ENCODE peak calls at places on chromosomes 2 and 18, in eight cellular contexts. W is AG09309, B is kidney, G is astrocyte of the spinal cord, Q is K562, K is left ventricle myocardium inferior, Y is HFF-Myc, E is AG04449. X is an unnamed sample.

GRCh38 chr2:31051213-31052185 is 86.7 kb downstream of the GALNT14 start:
- DNase-seq in W (no peak), B (no peak), G (no peak), Q (no peak), K (no peak), Y (no peak), E (no peak), X (no peak)

GRCh38 chr2:216372761-216373291 is 543 bp upstream of the MARCHF4 start:
- DNase-seq in W (no peak), B (no peak), G (peak), Q (no peak), K (no peak), Y (no peak), E (peak), X (no peak)

GRCh38 chr2:109028280-109028679 is 39.3 kb upstream of the EDAR start:
- DNase-seq in W (no peak), B (no peak), G (no peak), Q (no peak), K (no peak), Y (no peak), E (no peak), X (no peak)

GRCh38 chr18:74623047-74623816 is 25.6 kb downstream of the ZNF407 start:
- DNase-seq in W (no peak), B (no peak), G (no peak), Q (no peak), K (no peak), Y (no peak), E (no peak), X (no peak)

GRCh38 chr2:74881626-74882298 is 47.8 kb downstream of the HK2 start:
- DNase-seq in W (no peak), B (no peak), G (no peak), Q (no peak), K (no peak), Y (no peak), E (no peak), X (no peak)

GRCh38 chr18:34661464-34662087 is 48.5 kb upstream of the DTNA start:
- DNase-seq in W (no peak), B (no peak), G (peak), Q (peak), K (no peak), Y (peak), E (no peak), X (peak)

GRCh38 chr18:77070627-77071026 is 62.0 kb downstream of the MBP start:
- DNase-seq in W (no peak), B (no peak), G (no peak), Q (no peak), K (no peak), Y (no peak), E (no peak), X (no peak)

GRCh38 chr2:11123856-11124759 is 31.2 kb upstream of the SLC66A3 start:
- DNase-seq in W (no peak), B (no peak), G (peak), Q (peak), K (peak), Y (no peak), E (no peak), X (no peak)

GRCh38 chr2:64361151-64361938 is 92.6 kb upstream of the LGALSL start:
- DNase-seq in W (no peak), B (no peak), G (no peak), Q (no peak), K (no peak), Y (no peak), E (no peak), X (no peak)

GRCh38 chr18:55918449-55918848 is 330.5 kb upstream of the TCF4 start:
- DNase-seq in W (no peak), B (no peak), G (peak), Q (no peak), K (no peak), Y (peak), E (no peak), X (no peak)

GRCh38 chr2:72937356-72937669 is 20.0 kb downstream of the EMX1 start:
- DNase-seq in W (no peak), B (peak), G (no peak), Q (no peak), K (no peak), Y (peak), E (no peak), X (no peak)

GRCh38 chr2:75481041-75481836 is 79.5 kb downstream of the EVA1A start:
- DNase-seq in W (no peak), B (no peak), G (peak), Q (peak), K (no peak), Y (peak), E (no peak), X (no peak)

GRCh38 chr2:38432827-38433606 is 55.9 kb upstream of the ATL2 start:
- DNase-seq in W (no peak), B (peak), G (no peak), Q (no peak), K (no peak), Y (no peak), E (no peak), X (no peak)

GRCh38 chr2:181673178-181673577 is 7.1 kb downstream of the NEUROD1 start:
- DNase-seq in W (no peak), B (no peak), G (no peak), Q (no peak), K (no peak), Y (no peak), E (no peak), X (no peak)

GRCh38 chr18:42100917-42101316 is 145.9 kb downstream of the PIK3C3 start:
- DNase-seq in W (no peak), B (no peak), G (no peak), Q (no peak), K (no peak), Y (no peak), E (no peak), X (no peak)

GRCh38 chr2:51810197-51810596 is 778.3 kb upstream of the NRXN1 start:
- DNase-seq in W (no peak), B (no peak), G (no peak), Q (no peak), K (no peak), Y (no peak), E (no peak), X (no peak)

GRCh38 chr2:241818229-241818942 is 9.4 kb downstream of the NEU4 start:
- DNase-seq in W (no peak), B (peak), G (no peak), Q (no peak), K (no peak), Y (no peak), E (no peak), X (no peak)
- H3K4me3 ChIP-seq in W (no peak), B (no peak), G (no peak), Q (no peak), K (no peak), Y (no peak), E (no peak), X (no peak)

GRCh38 chr18:21598726-21599584 is 1.5 kb downstream of the ESCO1 start:
- DNase-seq in W (no peak), B (no peak), G (no peak), Q (peak), K (no peak), Y (no peak), E (no peak), X (no peak)

GRCh38 chr18:21600526-21601410 is at the start of gene ESCO1:
- DNase-seq in W (peak), B (peak), G (peak), Q (peak), K (peak), Y (peak), E (peak), X (peak)

GRCh38 chr18:21597616-21598015 is 2.9 kb downstream of the ESCO1 start:
- DNase-seq in W (no peak), B (no peak), G (no peak), Q (no peak), K (no peak), Y (no peak), E (no peak), X (no peak)

GRCh38 chr18:21602302-21602592 is 1.7 kb upstream of the ESCO1 start:
- DNase-seq in W (no peak), B (no peak), G (no peak), Q (no peak), K (no peak), Y (no peak), E (no peak), X (no peak)

GRCh38 chr18:21599585-21600525 is 649 bp downstream of the ESCO1 start:
- DNase-seq in W (no peak), B (peak), G (peak), Q (peak), K (peak), Y (peak), E (no peak), X (no peak)
- TF ChIP-seq CTCF in W (peak), B (no peak), G (no peak), Q (no peak), K (no peak), Y (no peak), E (peak), X (peak)

DNA sequence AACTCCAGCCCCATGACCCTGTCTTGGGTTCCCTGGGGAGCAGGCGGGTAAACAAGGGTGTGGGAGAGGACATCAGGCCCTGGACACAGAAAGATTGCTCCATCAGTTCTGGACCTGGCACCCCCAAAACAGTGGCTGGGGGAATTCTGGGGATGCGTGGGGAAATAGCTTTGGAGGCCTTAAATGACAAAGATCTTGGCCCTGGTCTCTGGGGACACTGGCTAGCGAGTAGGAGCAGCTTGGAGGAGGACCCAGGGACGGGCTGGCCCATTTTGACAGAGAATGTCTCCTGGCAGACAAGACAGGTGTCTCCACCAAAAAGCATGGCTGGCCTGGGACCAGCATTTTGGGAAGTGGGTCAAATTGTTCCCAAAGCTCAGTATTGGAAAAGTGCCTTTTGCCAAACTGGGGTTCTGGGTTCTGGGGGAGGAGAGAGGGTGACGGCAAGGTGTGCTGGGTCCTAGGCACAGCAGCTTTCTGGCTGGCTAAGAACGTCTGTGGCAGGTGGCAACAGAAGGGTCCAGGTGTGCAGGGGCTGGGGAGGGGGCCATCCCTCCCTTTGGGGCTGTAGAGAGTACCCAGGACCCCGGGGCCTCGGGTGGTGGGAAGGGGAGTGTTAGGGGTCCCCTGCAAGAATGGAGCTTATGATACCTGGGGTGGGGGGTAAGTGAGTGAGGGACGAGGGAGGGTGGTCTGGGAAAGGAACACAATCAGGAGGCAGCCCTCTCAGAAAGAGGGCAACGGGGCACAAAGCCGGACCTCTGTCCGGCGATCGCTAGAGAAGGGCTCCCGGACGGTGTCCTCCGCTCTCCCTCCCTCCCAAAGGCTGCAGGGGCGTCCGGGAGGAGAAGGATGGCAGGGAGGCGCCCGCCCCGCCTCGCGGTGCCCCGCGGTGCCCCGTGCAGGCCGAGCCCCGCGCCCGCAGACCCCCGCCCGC is 557 bp downstream of the CYRIA start:
- DNase-seq in W (no peak), B (peak), G (no peak), Q (no peak), K (no peak), Y (no peak), E (no peak), X (no peak)
- H3K4me3 ChIP-seq in W (peak), B (peak), G (peak), Q (peak), K (peak), Y (peak), E (peak), X (peak)

DNA sequence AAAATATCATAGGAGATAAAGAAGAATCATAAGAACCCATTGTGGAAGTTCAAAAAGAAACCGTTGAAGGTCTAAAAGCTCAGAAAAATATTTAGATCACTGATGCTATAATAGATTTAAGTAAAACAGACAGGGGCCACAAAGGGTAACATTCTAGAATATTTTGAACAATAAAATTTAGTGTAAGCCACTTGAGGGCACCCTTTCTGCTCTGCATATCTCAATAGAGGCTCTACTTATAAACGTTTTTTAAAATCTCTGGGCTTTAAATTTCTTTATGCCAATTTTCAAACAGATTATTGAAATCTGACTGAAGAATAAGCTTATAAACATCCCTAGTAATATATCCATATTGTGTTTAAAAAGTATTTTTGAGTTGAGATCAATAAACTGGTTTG is 57.6 kb upstream of the IL1RL1 start:
- DNase-seq in W (no peak), B (no peak), G (peak), Q (no peak), K (no peak), Y (no peak), E (no peak), X (no peak)
- TF ChIP-seq CTCF in W (peak), B (peak), G (peak), Q (peak), K (peak), Y (no peak), E (no peak), X (no peak)

GRCh38 chr18:57819671-57820460 is 16.8 kb upstream of the ATP8B1 start:
- DNase-seq in W (no peak), B (no peak), G (peak), Q (peak), K (peak), Y (peak), E (no peak), X (peak)
- H3K4me3 ChIP-seq in W (no peak), B (no peak), G (no peak), Q (no peak), K (peak), Y (no peak), E (no peak), X (no peak)

GRCh38 chr2:225735844-225736243 is 336.3 kb downstream of the NYAP2 start:
- DNase-seq in W (peak), B (no peak), G (peak), Q (no peak), K (no peak), Y (peak), E (peak), X (peak)
- TF ChIP-seq CTCF in W (no peak), B (no peak), G (no peak), Q (no peak), K (no peak), Y (no peak), E (no peak), X (no peak)

GRCh38 chr2:164625378-164625971 is 4.2 kb upstream of the GRB14 start:
- DNase-seq in W (peak), B (no peak), G (peak), Q (no peak), K (no peak), Y (no peak), E (peak), X (no peak)

GRCh38 chr2:164620873-164621760 is at the start of gene GRB14:
- DNase-seq in W (no peak), B (peak), G (peak), Q (no peak), K (peak), Y (no peak), E (no peak), X (no peak)

GRCh38 chr2:164622338-164623106 is 1.2 kb upstream of the GRB14 start:
- DNase-seq in W (no peak), B (no peak), G (no peak), Q (no peak), K (no peak), Y (no peak), E (no peak), X (no peak)

GRCh38 chr2:164624296-164624695 is 3.0 kb upstream of the GRB14 start:
- DNase-seq in W (no peak), B (no peak), G (no peak), Q (no peak), K (no peak), Y (no peak), E (no peak), X (no peak)

DNA sequence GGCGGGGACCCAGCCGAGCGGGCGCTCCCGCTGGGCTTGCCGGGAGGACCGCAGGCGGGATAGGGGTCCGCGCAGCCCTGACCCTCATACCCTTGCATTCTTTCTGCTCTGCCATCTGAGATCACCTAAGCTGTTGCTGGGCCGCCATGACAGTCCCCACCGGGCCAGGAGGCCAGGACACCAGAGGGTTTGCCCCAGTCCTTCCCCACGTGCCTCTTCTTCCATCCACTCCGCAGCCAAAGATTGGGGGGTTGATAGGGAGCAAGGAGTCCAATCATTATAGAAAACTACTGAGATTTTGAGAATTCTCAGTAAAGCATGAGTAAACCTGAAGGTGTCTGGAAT is 451 bp upstream of the GRB14 start:
- DNase-seq in W (no peak), B (no peak), G (no peak), Q (no peak), K (no peak), Y (no peak), E (no peak), X (no peak)
- H3K4me3 ChIP-seq in W (peak), B (peak), G (peak), Q (no peak), K (peak), Y (peak), E (peak), X (peak)

GRCh38 chr2:223957092-223957851 is at the start of gene MRPL44:
- DNase-seq in W (peak), B (peak), G (peak), Q (peak), K (peak), Y (peak), E (peak), X (peak)
- TF ChIP-seq CTCF in W (no peak), B (peak), G (no peak), Q (no peak), K (peak), Y (no peak), E (no peak), X (no peak)

DNA sequence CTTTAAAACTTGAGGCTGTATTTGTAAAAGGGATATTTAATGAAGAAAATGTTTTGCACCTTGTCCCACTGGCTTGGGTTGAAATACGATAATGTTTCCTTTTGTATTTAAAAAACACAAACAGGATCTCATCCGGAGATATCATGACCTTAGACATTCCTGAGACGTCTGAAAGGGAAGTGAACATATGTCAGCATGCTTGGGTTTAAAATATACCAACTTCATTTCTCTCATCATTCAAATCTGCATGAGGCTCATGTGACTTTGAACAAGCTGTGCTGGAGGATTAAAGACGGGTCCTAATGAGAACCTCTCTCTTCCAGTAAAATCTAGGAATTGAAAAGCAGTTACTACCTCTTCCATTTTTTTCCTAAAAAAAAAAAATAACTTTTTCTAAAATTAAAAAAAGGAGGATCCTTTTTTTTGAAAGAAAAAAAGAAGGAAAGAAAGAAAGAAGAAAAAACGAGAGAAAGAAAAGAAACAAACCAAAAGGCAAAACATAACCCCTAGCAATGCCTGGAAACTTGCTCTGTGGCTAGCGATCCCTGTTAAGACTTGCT is 106.8 kb upstream of the ZFP36L2 start:
- DNase-seq in W (no peak), B (no peak), G (no peak), Q (no peak), K (no peak), Y (no peak), E (no peak), X (no peak)
- H3K4me3 ChIP-seq in W (no peak), B (peak), G (no peak), Q (no peak), K (peak), Y (no peak), E (no peak), X (no peak)

X was measured in astrocyte of the cerebellum.